ENCODE peak calls at places on chromosome 10, in ten cellular contexts. B is mucosa of descending colon; U is GM12878; F is Panc1; S is BE2C; X is CD8-positive, alpha-beta memory T cell; P is stomach; N is heart right ventricle; Y is adrenal gland; M is HCT116. D is an unnamed sample.

GRCh38 chr10:128539784-128540759 is 413.8 kb upstream of the MKI67 start:
- DNase-seq in U (no peak), X (no peak), Y (no peak), S (peak; percentile 69), P (no peak), B (no peak), N (peak; percentile 57), F (no peak), M (no peak), D (peak; percentile 73)

GRCh38 chr10:13100349-13101294 is 659 bp downstream of the OPTN start:
- DNase-seq in S (no peak), N (no peak), F (no peak), U (no peak), Y (peak; percentile 51), B (peak; percentile 67), X (no peak), P (peak; percentile 34), M (no peak), D (peak; percentile 77)

GRCh38 chr10:124725791-124726190 is 18.4 kb downstream of the FAM53B start:
- DNase-seq in M (no peak), P (no peak), X (no peak), B (no peak), S (no peak), Y (no peak), N (no peak), F (no peak), U (no peak), D (no peak)

GRCh38 chr10:15334650-15335323 is 36.3 kb downstream of the FAM171A1 start:
- DNase-seq in M (no peak), B (no peak), F (no peak), X (no peak), S (no peak), Y (no peak), N (no peak), U (no peak), P (no peak), D (no peak)

GRCh38 chr10:43078986-43079273 is 2.1 kb downstream of the RET start:
- DNase-seq in P (no peak), M (no peak), F (no peak), N (peak; percentile 21), U (no peak), S (peak; percentile 87), B (no peak), X (no peak), Y (peak; percentile 42), D (peak; percentile 90)

GRCh38 chr10:1486841-1487240 is 250.5 kb downstream of the ADARB2 start:
- DNase-seq in M (no peak), N (no peak), P (no peak), X (no peak), U (no peak), S (no peak), F (no peak), Y (no peak), B (no peak), D (no peak)

GRCh38 chr10:16967866-16968721 is 150.9 kb upstream of the RSU1 start:
- DNase-seq in P (no peak), F (peak; percentile 79), U (no peak), B (no peak), M (peak; percentile 8), X (no peak), S (no peak), Y (no peak), N (peak; percentile 67), D (peak; percentile 76)

GRCh38 chr10:126598009-126598408 is 72.5 kb downstream of the C10orf90 start:
- DNase-seq in B (no peak), X (no peak), U (no peak), M (peak; percentile 38), F (peak; percentile 10), Y (no peak), N (no peak), P (peak; percentile 63), S (peak; percentile 72), D (peak; percentile 89)

GRCh38 chr10:78066728-78067430 is 33.2 kb downstream of the RPS24 start:
- DNase-seq in M (no peak), P (no peak), B (no peak), N (no peak), X (no peak), U (no peak), F (no peak), Y (no peak), S (no peak), D (no peak)
- H3K36me3 ChIP-seq in M (no peaks in the 10 kb centered on the region), P (no peaks in the 10 kb centered on the region), B (no peaks in the 10 kb centered on the region), N (no peaks in the 10 kb centered on the region), X (no peaks in the 10 kb centered on the region), U (no peaks in the 10 kb centered on the region), F (no peaks in the 10 kb centered on the region), Y (no peaks in the 10 kb centered on the region), S (no peaks in the 10 kb centered on the region), D (no peaks in the 10 kb centered on the region)

GRCh38 chr10:103440416-103440815 is 11.8 kb downstream of the CALHM2 start:
- DNase-seq in M (no peak), F (no peak), S (no peak), U (no peak), P (no peak), N (no peak), X (no peak), B (no peak), Y (no peak), D (no peak)
- H3K36me3 ChIP-seq in M (peaks cover 86% of the 10 kb centered on the region), F (peaks cover 44% of the 10 kb centered on the region), S (peaks cover 92% of the 10 kb centered on the region), U (peaks cover 53% of the 10 kb centered on the region), P (peaks cover 100% of the 10 kb centered on the region), N (peaks cover 94% of the 10 kb centered on the region), X (peaks cover 46% of the 10 kb centered on the region), B (peaks cover 7% of the 10 kb centered on the region), Y (peaks cover 81% of the 10 kb centered on the region), D (peaks cover 90% of the 10 kb centered on the region)

GRCh38 chr10:112404612-112405011 is 30.7 kb downstream of the ACSL5 start:
- DNase-seq in S (no peak), U (no peak), B (no peak), P (no peak), F (no peak), N (no peak), M (peak; percentile 74), X (no peak), Y (no peak), D (no peak)

GRCh38 chr10:112407696-112408095 is 33.8 kb downstream of the ACSL5 start:
- DNase-seq in M (no peak), P (no peak), B (no peak), X (no peak), F (no peak), S (no peak), N (no peak), U (no peak), Y (no peak), D (no peak)

GRCh38 chr10:112397592-112397991 is 23.7 kb downstream of the ACSL5 start:
- DNase-seq in X (no peak), B (no peak), F (no peak), U (no peak), M (no peak), S (no peak), Y (no peak), N (no peak), P (no peak), D (no peak)

DNA sequence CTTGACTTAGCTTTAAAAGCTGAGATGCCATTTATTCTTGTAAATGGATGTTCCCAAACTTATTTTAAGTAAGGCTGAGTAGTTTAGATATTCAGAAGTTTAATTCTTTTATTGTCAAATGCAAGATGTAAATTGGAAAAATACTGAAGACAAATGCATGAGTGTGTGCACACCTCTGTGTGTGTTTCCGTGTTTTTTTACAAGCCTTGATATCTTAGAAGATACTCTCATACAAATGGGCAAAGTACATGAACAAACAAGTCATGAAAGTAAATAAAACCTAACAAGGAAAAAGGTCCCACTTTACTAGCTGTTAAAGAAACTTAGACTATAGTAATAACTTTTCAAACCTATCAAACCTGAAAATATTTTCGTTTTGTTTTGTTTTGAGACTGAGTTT is 29.0 kb downstream of the ACSL5 start:
- DNase-seq in P (no peak), U (no peak), M (no peak), N (no peak), X (no peak), Y (no peak), F (no peak), S (no peak), B (no peak), D (no peak)
- H3K36me3 ChIP-seq in P (peaks cover 47% of the 10 kb centered on the region), U (peaks cover 4% of the 10 kb centered on the region), M (peaks cover 37% of the 10 kb centered on the region), N (peaks cover 65% of the 10 kb centered on the region), X (peaks cover 48% of the 10 kb centered on the region), Y (no peaks in the 10 kb centered on the region), F (no peaks in the 10 kb centered on the region), S (no peaks in the 10 kb centered on the region), B (no peaks in the 10 kb centered on the region), D (no peaks in the 10 kb centered on the region)

DNA sequence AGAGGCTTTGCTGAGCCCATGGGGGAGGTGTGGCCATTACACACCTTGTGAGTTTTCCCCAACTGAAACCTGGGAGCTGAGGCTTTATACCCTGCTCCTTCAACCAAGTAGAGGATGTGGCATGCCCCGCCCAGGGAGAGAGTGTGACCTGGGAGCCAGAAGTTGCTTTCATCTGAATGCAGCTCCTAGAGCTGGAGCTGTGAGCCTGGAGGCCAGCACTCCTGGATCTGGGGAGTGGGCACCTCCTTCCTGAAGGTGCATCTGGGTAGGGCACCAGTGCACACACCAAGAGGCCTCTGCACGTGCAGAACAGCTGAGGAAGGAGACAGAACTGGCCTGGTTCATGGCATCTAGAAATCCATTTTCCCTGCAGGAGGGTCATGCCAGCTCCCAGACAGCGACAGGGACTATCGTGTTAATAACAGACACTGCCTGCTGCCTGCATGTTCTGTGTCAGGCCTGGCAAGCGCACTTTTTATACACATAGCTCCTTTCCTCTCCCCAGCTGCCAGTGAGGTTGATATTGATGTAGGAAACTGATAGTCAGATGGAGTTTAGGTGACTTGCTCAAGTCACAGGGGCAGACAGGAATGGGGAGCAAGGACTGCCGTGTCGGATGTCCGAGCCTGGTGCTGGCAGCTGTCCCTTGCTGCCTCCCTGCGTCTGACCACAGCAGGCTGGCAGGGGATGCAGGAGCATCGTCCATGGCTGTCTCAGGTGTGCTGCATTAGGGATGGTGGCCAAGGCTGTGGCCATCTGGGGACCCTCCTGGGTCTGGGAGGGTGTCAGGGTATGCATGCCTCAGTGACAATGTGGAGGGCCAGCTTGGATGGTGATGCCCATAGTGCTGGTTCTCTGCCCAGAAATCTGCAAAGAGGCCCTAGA is 189.9 kb upstream of the CXCL12 start:
- DNase-seq in N (no peak), Y (no peak), B (no peak), M (no peak), S (no peak), U (no peak), F (no peak), X (no peak), P (no peak), D (peak; percentile 31)
- H3K36me3 ChIP-seq in N (no peaks in the 10 kb centered on the region), Y (no peaks in the 10 kb centered on the region), B (no peaks in the 10 kb centered on the region), M (no peaks in the 10 kb centered on the region), S (no peaks in the 10 kb centered on the region), U (no peaks in the 10 kb centered on the region), F (no peaks in the 10 kb centered on the region), X (no peaks in the 10 kb centered on the region), P (no peaks in the 10 kb centered on the region), D (no peaks in the 10 kb centered on the region)